ENCODE peak calls at places on chromosomes 12 and 14, in six cellular contexts. One of them, this sample, is unnamed.

GRCh38 chr14:68950111-68950510 is 29.0 kb downstream of the ACTN1 start:
- DNase-seq in HepG2: peak; percentile 53
- DNase-seq in GM23248: peak; percentile 76
- DNase-seq in astrocyte: no peak
- DNase-seq in fibroblast of lung: peak; percentile 51
- DNase-seq in MM.1S: no peak
- DNase-seq in this sample: peak; percentile 59

GRCh38 chr12:9951026-9951652 is 19.0 kb upstream of the CLEC2A start:
- DNase-seq in astrocyte: no peak
- DNase-seq in fibroblast of lung: no peak
- DNase-seq in GM23248: peak; percentile 6
- DNase-seq in MM.1S: peak; percentile 25
- DNase-seq in HepG2: no peak
- DNase-seq in this sample: no peak

GRCh38 chr14:88613552-88614010 is 50.7 kb downstream of the ZC3H14 start:
- DNase-seq in astrocyte: peak; percentile 88
- DNase-seq in HepG2: peak; percentile 86
- DNase-seq in MM.1S: no peak
- DNase-seq in fibroblast of lung: peak; percentile 90
- DNase-seq in GM23248: peak; percentile 54
- DNase-seq in this sample: no peak

GRCh38 chr12:53287741-53288216 is 7.6 kb upstream of the PFDN5 start:
- DNase-seq in MM.1S: peak; percentile 58
- DNase-seq in GM23248: peak; percentile 73
- DNase-seq in astrocyte: peak; percentile 18
- DNase-seq in HepG2: peak; percentile 38
- DNase-seq in fibroblast of lung: peak; percentile 39
- DNase-seq in this sample: peak; percentile 56

GRCh38 chr14:29805415-29806123 is 122.1 kb downstream of the PRKD1 start:
- DNase-seq in astrocyte: peak; percentile 98
- DNase-seq in GM23248: peak; percentile 87
- DNase-seq in MM.1S: no peak
- DNase-seq in fibroblast of lung: peak; percentile 99
- DNase-seq in HepG2: no peak
- DNase-seq in this sample: no peak

GRCh38 chr14:100851946-100852620 is 26.2 kb downstream of the MEG3 start:
- DNase-seq in MM.1S: no peak
- DNase-seq in GM23248: peak; percentile 23
- DNase-seq in fibroblast of lung: no peak
- DNase-seq in HepG2: no peak
- DNase-seq in astrocyte: no peak
- DNase-seq in this sample: no peak

GRCh38 chr14:104138891-104139459 is 588 bp downstream of the KIF26A start:
- DNase-seq in MM.1S: no peak
- DNase-seq in astrocyte: no peak
- DNase-seq in fibroblast of lung: no peak
- DNase-seq in GM23248: no peak
- DNase-seq in HepG2: no peak
- DNase-seq in this sample: no peak

GRCh38 chr14:30525833-30526232 is 33.1 kb upstream of the G2E3 start:
- DNase-seq in astrocyte: peak; percentile 12
- DNase-seq in MM.1S: no peak
- DNase-seq in GM23248: peak; percentile 40
- DNase-seq in HepG2: no peak
- DNase-seq in fibroblast of lung: peak; percentile 23
- DNase-seq in this sample: peak; percentile 67

GRCh38 chr12:119340604-119341003 is 6.1 kb downstream of the CCDC60 start:
- DNase-seq in GM23248: no peak
- DNase-seq in MM.1S: no peak
- DNase-seq in fibroblast of lung: no peak
- DNase-seq in HepG2: no peak
- DNase-seq in astrocyte: no peak
- DNase-seq in this sample: no peak

GRCh38 chr14:59098377-59098776 is 90.1 kb upstream of the DAAM1 start:
- DNase-seq in GM23248: peak; percentile 93
- DNase-seq in astrocyte: peak; percentile 98
- DNase-seq in MM.1S: no peak
- DNase-seq in fibroblast of lung: peak; percentile 98
- DNase-seq in HepG2: no peak
- DNase-seq in this sample: peak; percentile 95

GRCh38 chr14:35878272-35879140 is 52.4 kb downstream of the BRMS1L start:
- DNase-seq in MM.1S: no peak
- DNase-seq in fibroblast of lung: peak; percentile 89
- DNase-seq in GM23248: peak; percentile 89
- DNase-seq in astrocyte: peak; percentile 87
- DNase-seq in HepG2: no peak
- DNase-seq in this sample: peak; percentile 13

GRCh38 chr12:20457582-20457981 is 89.2 kb downstream of the PDE3A start:
- DNase-seq in HepG2: no peak
- DNase-seq in MM.1S: no peak
- DNase-seq in fibroblast of lung: no peak
- DNase-seq in GM23248: no peak
- DNase-seq in astrocyte: no peak
- DNase-seq in this sample: no peak

GRCh38 chr14:80762829-80763228 is 178.7 kb downstream of the CEP128 start:
- DNase-seq in MM.1S: no peak
- DNase-seq in GM23248: peak; percentile 12
- DNase-seq in fibroblast of lung: peak; percentile 43
- DNase-seq in astrocyte: peak; percentile 33
- DNase-seq in HepG2: no peak
- DNase-seq in this sample: no peak

GRCh38 chr12:15590180-15590826 is 198.9 kb downstream of the EPS8 start:
- DNase-seq in GM23248: peak; percentile 87
- DNase-seq in astrocyte: peak; percentile 21
- DNase-seq in fibroblast of lung: peak; percentile 51
- DNase-seq in HepG2: peak; percentile 70
- DNase-seq in MM.1S: peak; percentile 60
- DNase-seq in this sample: peak; percentile 81

GRCh38 chr14:102993523-102993922 is 63.8 kb downstream of the CDC42BPB start:
- DNase-seq in MM.1S: no peak
- DNase-seq in GM23248: peak; percentile 82
- DNase-seq in fibroblast of lung: peak; percentile 59
- DNase-seq in astrocyte: peak; percentile 43
- DNase-seq in HepG2: peak; percentile 4
- DNase-seq in this sample: no peak

GRCh38 chr12:78556651-78557050 is 307.9 kb upstream of the SYT1 start:
- DNase-seq in fibroblast of lung: no peak
- DNase-seq in GM23248: no peak
- DNase-seq in MM.1S: no peak
- DNase-seq in astrocyte: no peak
- DNase-seq in HepG2: no peak
- DNase-seq in this sample: no peak

GRCh38 chr12:91722072-91722471 is 423.6 kb downstream of the BTG1 start:
- DNase-seq in fibroblast of lung: peak; percentile 17
- DNase-seq in MM.1S: no peak
- DNase-seq in HepG2: no peak
- DNase-seq in GM23248: peak; percentile 1
- DNase-seq in astrocyte: peak; percentile 10
- DNase-seq in this sample: no peak

GRCh38 chr14:33839193-33840076 is 111.4 kb downstream of the EGLN3 start:
- DNase-seq in HepG2: peak; percentile 58
- DNase-seq in fibroblast of lung: peak; percentile 41
- DNase-seq in astrocyte: no peak
- DNase-seq in MM.1S: peak; percentile 36
- DNase-seq in GM23248: peak; percentile 76
- DNase-seq in this sample: peak; percentile 76

GRCh38 chr12:64824500-64825142 is at the start of gene TBC1D30:
- DNase-seq in fibroblast of lung: peak; percentile 22
- DNase-seq in HepG2: no peak
- DNase-seq in MM.1S: peak; percentile 77
- DNase-seq in GM23248: peak; percentile 45
- DNase-seq in astrocyte: peak; percentile 10
- DNase-seq in this sample: no peak

GRCh38 chr12:64943686-64944085 is 119.2 kb downstream of the TBC1D30 start:
- DNase-seq in astrocyte: peak; percentile 82
- DNase-seq in MM.1S: no peak
- DNase-seq in GM23248: no peak
- DNase-seq in fibroblast of lung: peak; percentile 81
- DNase-seq in HepG2: no peak
- DNase-seq in this sample: no peak

GRCh38 chr14:81209187-81209836 is 11.4 kb downstream of the GTF2A1 start:
- DNase-seq in GM23248: no peak
- DNase-seq in MM.1S: no peak
- DNase-seq in astrocyte: no peak
- DNase-seq in HepG2: no peak
- DNase-seq in fibroblast of lung: no peak
- DNase-seq in this sample: no peak

GRCh38 chr14:55721353-55721752 is 141.3 kb downstream of the KTN1 start:
- DNase-seq in MM.1S: no peak
- DNase-seq in GM23248: peak; percentile 80
- DNase-seq in astrocyte: peak; percentile 98
- DNase-seq in fibroblast of lung: peak; percentile 98
- DNase-seq in HepG2: no peak
- DNase-seq in this sample: peak; percentile 89

GRCh38 chr12:121238604-121239334 is 28.8 kb downstream of the P2RX4 start:
- DNase-seq in MM.1S: no peak
- DNase-seq in GM23248: no peak
- DNase-seq in HepG2: no peak
- DNase-seq in fibroblast of lung: no peak
- DNase-seq in astrocyte: no peak
- DNase-seq in this sample: no peak

GRCh38 chr12:121620328-121620891 is 5.9 kb upstream of the ORAI1 start:
- DNase-seq in HepG2: no peak
- DNase-seq in MM.1S: no peak
- DNase-seq in fibroblast of lung: no peak
- DNase-seq in astrocyte: no peak
- DNase-seq in GM23248: no peak
- DNase-seq in this sample: no peak

GRCh38 chr14:71773900-71774481 is 158.2 kb upstream of the RGS6 start:
- DNase-seq in fibroblast of lung: no peak
- DNase-seq in GM23248: no peak
- DNase-seq in astrocyte: no peak
- DNase-seq in MM.1S: no peak
- DNase-seq in HepG2: no peak
- DNase-seq in this sample: no peak

GRCh38 chr12:7219599-7220243 is 30.2 kb downstream of the PEX5 start:
- DNase-seq in MM.1S: peak; percentile 79
- DNase-seq in HepG2: peak; percentile 63
- DNase-seq in fibroblast of lung: peak; percentile 65
- DNase-seq in GM23248: peak; percentile 84
- DNase-seq in astrocyte: peak; percentile 54
- DNase-seq in this sample: peak; percentile 91

DNA sequence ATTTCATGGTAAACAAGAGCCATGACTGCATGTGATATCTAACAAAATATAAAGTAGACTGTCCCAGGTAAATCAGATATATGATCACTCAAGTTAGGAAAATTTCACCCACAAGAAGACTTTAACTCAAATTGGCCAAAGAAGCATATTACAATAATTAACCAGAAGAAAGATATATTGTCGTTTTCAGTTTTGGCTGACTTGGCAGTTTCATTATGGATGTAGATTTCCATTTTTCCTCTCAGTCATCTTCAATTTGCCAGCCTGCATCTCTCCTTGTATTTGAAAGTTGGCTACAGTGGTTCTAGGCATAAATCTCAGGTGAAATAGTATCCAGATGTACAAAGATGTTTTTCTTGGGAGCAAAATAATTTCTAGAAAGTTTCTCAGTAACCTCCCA is 761.6 kb downstream of the LRFN5 start:
- DNase-seq in fibroblast of lung: no peak
- DNase-seq in MM.1S: no peak
- DNase-seq in HepG2: no peak
- DNase-seq in astrocyte: no peak
- DNase-seq in GM23248: no peak
- DNase-seq in this sample: no peak
- H2AFZ ChIP-seq in fibroblast of lung: no peak overlapping the region
- H2AFZ ChIP-seq in MM.1S: no peak overlapping the region
- H2AFZ ChIP-seq in HepG2: no peak overlapping the region
- H2AFZ ChIP-seq in astrocyte: no peak overlapping the region
- H2AFZ ChIP-seq in GM23248: no peak overlapping the region
- H2AFZ ChIP-seq in this sample: no peak overlapping the region

GRCh38 chr14:41549282-41549681 is 57.4 kb upstream of the LRFN5 start:
- DNase-seq in MM.1S: no peak
- DNase-seq in HepG2: no peak
- DNase-seq in fibroblast of lung: peak; percentile 7
- DNase-seq in astrocyte: no peak
- DNase-seq in GM23248: no peak
- DNase-seq in this sample: no peak
- H3K4me3 ChIP-seq in MM.1S: no peak overlapping the region
- H3K4me3 ChIP-seq in HepG2: no peak overlapping the region
- H3K4me3 ChIP-seq in fibroblast of lung: no peak overlapping the region
- H3K4me3 ChIP-seq in astrocyte: no peak overlapping the region
- H3K4me3 ChIP-seq in GM23248: no peak overlapping the region
- H3K4me3 ChIP-seq in this sample: no peak overlapping the region

DNA sequence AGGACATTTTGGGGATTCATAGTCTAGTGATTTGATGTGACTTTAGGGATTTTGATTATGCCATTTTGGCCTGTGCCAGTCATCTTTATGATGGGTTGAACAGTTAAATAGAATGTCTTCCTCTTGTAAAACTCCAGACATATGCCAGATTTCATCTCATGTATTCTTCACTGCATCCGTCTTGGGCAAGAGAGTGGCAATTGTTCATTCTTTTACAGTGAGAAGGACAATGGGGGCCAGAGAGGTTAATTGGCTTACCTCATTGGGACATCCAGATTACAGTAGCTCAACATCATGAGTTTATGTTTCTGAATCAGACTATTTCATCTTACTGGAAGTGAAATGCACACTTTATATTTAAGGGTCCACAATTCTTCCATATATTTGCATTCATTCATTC is 108.2 kb upstream of the SLC38A2 start:
- DNase-seq in MM.1S: no peak
- DNase-seq in fibroblast of lung: no peak
- DNase-seq in astrocyte: no peak
- DNase-seq in HepG2: no peak
- DNase-seq in GM23248: peak; percentile 25
- DNase-seq in this sample: no peak
- H2AFZ ChIP-seq in MM.1S: no peak overlapping the region
- H2AFZ ChIP-seq in fibroblast of lung: no peak overlapping the region
- H2AFZ ChIP-seq in astrocyte: no peak overlapping the region
- H2AFZ ChIP-seq in HepG2: no peak overlapping the region
- H2AFZ ChIP-seq in GM23248: no peak overlapping the region
- H2AFZ ChIP-seq in this sample: no peak overlapping the region

DNA sequence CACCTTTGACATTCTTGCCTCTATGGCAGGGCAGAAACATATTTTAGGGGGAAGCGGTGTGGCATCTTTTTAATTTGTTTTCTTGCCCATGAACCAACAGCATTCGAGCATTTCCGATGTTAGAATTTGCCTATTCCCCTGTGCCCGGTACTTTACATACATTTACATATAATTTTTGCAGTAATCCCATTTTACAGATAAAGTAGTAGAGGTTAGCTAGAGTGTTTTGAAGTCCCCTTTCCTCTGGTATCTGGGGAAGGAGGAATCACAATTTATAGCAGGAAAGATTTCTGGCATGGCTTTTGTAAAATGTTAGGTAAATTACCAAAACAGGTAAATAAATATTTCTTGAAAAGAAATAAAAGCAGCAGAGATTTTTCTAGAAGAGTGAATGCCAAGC is 1.6 kb downstream of the BORCS5 start:
- DNase-seq in fibroblast of lung: no peak
- DNase-seq in HepG2: no peak
- DNase-seq in astrocyte: no peak
- DNase-seq in MM.1S: no peak
- DNase-seq in GM23248: no peak
- DNase-seq in this sample: no peak
- H3K4me3 ChIP-seq in fibroblast of lung: peak overlapping the region; percentile 87
- H3K4me3 ChIP-seq in HepG2: peak overlapping the region; percentile 83
- H3K4me3 ChIP-seq in astrocyte: peak overlapping the region; percentile 79
- H3K4me3 ChIP-seq in MM.1S: peak overlapping the region; percentile 91
- H3K4me3 ChIP-seq in GM23248: peak overlapping the region; percentile 85
- H3K4me3 ChIP-seq in this sample: no peak overlapping the region

GRCh38 chr12:49188916-49189367 is at the start of gene TUBA1A:
- DNase-seq in MM.1S: peak; percentile 78
- DNase-seq in GM23248: peak; percentile 98
- DNase-seq in HepG2: peak; percentile 45
- DNase-seq in fibroblast of lung: peak; percentile 100
- DNase-seq in astrocyte: peak; percentile 99
- DNase-seq in this sample: peak; percentile 74
- H2AFZ ChIP-seq in MM.1S: peak within 1 kb of the TSS; percentile 99
- H2AFZ ChIP-seq in GM23248: peak within 1 kb of the TSS; percentile 76
- H2AFZ ChIP-seq in HepG2: no peak within 1 kb of the TSS
- H2AFZ ChIP-seq in fibroblast of lung: no peak within 1 kb of the TSS
- H2AFZ ChIP-seq in astrocyte: no peak within 1 kb of the TSS
- H2AFZ ChIP-seq in this sample: peak within 1 kb of the TSS; percentile 53

This sample was measured in trophoblast cell.